ENCODE peak calls at places on chromosomes 12 and 14, in seven cellular contexts. One of them, this sample, is unnamed.

GRCh38 chr14:54343276-54344121 is 53.3 kb upstream of the CDKN3 start:
- DNase-seq in stomach: no peak
- DNase-seq in K562: no peak
- DNase-seq in transverse colon: no peak
- DNase-seq in HepG2: peak
- DNase-seq in upper lobe of left lung: no peak
- DNase-seq in suprapubic skin: no peak
- DNase-seq in this sample: no peak

GRCh38 chr12:42587564-42588307 is 1.8 kb downstream of the PRICKLE1 start:
- DNase-seq in stomach: no peak
- DNase-seq in HepG2: peak
- DNase-seq in transverse colon: no peak
- DNase-seq in K562: no peak
- DNase-seq in suprapubic skin: no peak
- DNase-seq in upper lobe of left lung: no peak
- DNase-seq in this sample: peak

GRCh38 chr12:52871291-52871961 is 22.6 kb upstream of the KRT78 start:
- DNase-seq in HepG2: no peak
- DNase-seq in transverse colon: peak
- DNase-seq in suprapubic skin: no peak
- DNase-seq in upper lobe of left lung: no peak
- DNase-seq in K562: no peak
- DNase-seq in stomach: peak
- DNase-seq in this sample: no peak

GRCh38 chr14:104367811-104368750 is 211.5 kb upstream of the C14orf180 start:
- DNase-seq in transverse colon: no peak
- DNase-seq in suprapubic skin: no peak
- DNase-seq in HepG2: no peak
- DNase-seq in stomach: no peak
- DNase-seq in upper lobe of left lung: peak
- DNase-seq in K562: no peak
- DNase-seq in this sample: no peak

GRCh38 chr12:123142948-123143752 is 7.7 kb downstream of the PITPNM2 start:
- DNase-seq in transverse colon: peak
- DNase-seq in stomach: no peak
- DNase-seq in upper lobe of left lung: no peak
- DNase-seq in HepG2: peak
- DNase-seq in suprapubic skin: peak
- DNase-seq in K562: peak
- DNase-seq in this sample: no peak

GRCh38 chr12:26680724-26681455 is 152.1 kb downstream of the ITPR2 start:
- DNase-seq in upper lobe of left lung: no peak
- DNase-seq in stomach: no peak
- DNase-seq in suprapubic skin: no peak
- DNase-seq in HepG2: peak
- DNase-seq in transverse colon: no peak
- DNase-seq in K562: no peak
- DNase-seq in this sample: no peak

GRCh38 chr14:75832621-75833297 is 149.0 kb downstream of the TGFB3 start:
- DNase-seq in upper lobe of left lung: peak
- DNase-seq in K562: peak
- DNase-seq in HepG2: no peak
- DNase-seq in suprapubic skin: no peak
- DNase-seq in transverse colon: no peak
- DNase-seq in stomach: peak
- DNase-seq in this sample: no peak

GRCh38 chr14:86865934-86866333 is 1127.0 kb downstream of the GALC start:
- DNase-seq in stomach: no peak
- DNase-seq in suprapubic skin: no peak
- DNase-seq in upper lobe of left lung: no peak
- DNase-seq in transverse colon: no peak
- DNase-seq in HepG2: no peak
- DNase-seq in K562: no peak
- DNase-seq in this sample: no peak

GRCh38 chr14:92407395-92407794 is 84.4 kb downstream of the SLC24A4 start:
- DNase-seq in suprapubic skin: no peak
- DNase-seq in K562: no peak
- DNase-seq in transverse colon: no peak
- DNase-seq in stomach: no peak
- DNase-seq in upper lobe of left lung: no peak
- DNase-seq in HepG2: no peak
- DNase-seq in this sample: no peak

GRCh38 chr14:68884031-68885030 is 91.5 kb upstream of the ZFP36L1 start:
- DNase-seq in HepG2: peak
- DNase-seq in K562: no peak
- DNase-seq in upper lobe of left lung: no peak
- DNase-seq in suprapubic skin: peak
- DNase-seq in stomach: no peak
- DNase-seq in transverse colon: peak
- DNase-seq in this sample: no peak

GRCh38 chr14:52917732-52918131 is 33.1 kb downstream of the FERMT2 start:
- DNase-seq in stomach: no peak
- DNase-seq in HepG2: no peak
- DNase-seq in upper lobe of left lung: no peak
- DNase-seq in suprapubic skin: no peak
- DNase-seq in K562: no peak
- DNase-seq in transverse colon: no peak
- DNase-seq in this sample: no peak

GRCh38 chr12:22588817-22589216 is 36.2 kb upstream of the ETNK1 start:
- DNase-seq in suprapubic skin: no peak
- DNase-seq in K562: no peak
- DNase-seq in upper lobe of left lung: no peak
- DNase-seq in stomach: no peak
- DNase-seq in transverse colon: peak
- DNase-seq in HepG2: peak
- DNase-seq in this sample: no peak

GRCh38 chr14:78335531-78335930 is 165.4 kb downstream of the NRXN3 start:
- DNase-seq in suprapubic skin: no peak
- DNase-seq in upper lobe of left lung: no peak
- DNase-seq in stomach: no peak
- DNase-seq in HepG2: no peak
- DNase-seq in transverse colon: no peak
- DNase-seq in K562: no peak
- DNase-seq in this sample: no peak

GRCh38 chr14:101109981-101110728 is 206.6 kb upstream of the RTL1 start:
- DNase-seq in HepG2: no peak
- DNase-seq in transverse colon: no peak
- DNase-seq in upper lobe of left lung: no peak
- DNase-seq in K562: no peak
- DNase-seq in suprapubic skin: peak
- DNase-seq in stomach: peak
- DNase-seq in this sample: peak

GRCh38 chr12:91326043-91327027 is 143.7 kb upstream of the DCN start:
- DNase-seq in suprapubic skin: no peak
- DNase-seq in HepG2: peak
- DNase-seq in upper lobe of left lung: no peak
- DNase-seq in transverse colon: peak
- DNase-seq in stomach: peak
- DNase-seq in K562: peak
- DNase-seq in this sample: no peak

GRCh38 chr12:89450922-89451321 is 73.7 kb downstream of the GALNT4 start:
- DNase-seq in transverse colon: no peak
- DNase-seq in stomach: no peak
- DNase-seq in K562: no peak
- DNase-seq in HepG2: peak
- DNase-seq in upper lobe of left lung: no peak
- DNase-seq in suprapubic skin: no peak
- DNase-seq in this sample: no peak

GRCh38 chr12:67482751-67483661 is 165.5 kb upstream of the DYRK2 start:
- DNase-seq in transverse colon: peak
- DNase-seq in upper lobe of left lung: no peak
- DNase-seq in K562: no peak
- DNase-seq in suprapubic skin: no peak
- DNase-seq in stomach: peak
- DNase-seq in HepG2: no peak
- DNase-seq in this sample: no peak

GRCh38 chr14:77988966-77989365 is 181.2 kb upstream of the NRXN3 start:
- DNase-seq in upper lobe of left lung: no peak
- DNase-seq in HepG2: peak
- DNase-seq in suprapubic skin: no peak
- DNase-seq in transverse colon: no peak
- DNase-seq in stomach: no peak
- DNase-seq in K562: peak
- DNase-seq in this sample: no peak

GRCh38 chr14:105894978-105895881 is 368.8 kb downstream of the TMEM121 start:
- DNase-seq in upper lobe of left lung: peak
- DNase-seq in transverse colon: no peak
- DNase-seq in K562: peak
- DNase-seq in suprapubic skin: peak
- DNase-seq in HepG2: no peak
- DNase-seq in stomach: no peak
- DNase-seq in this sample: no peak

GRCh38 chr14:30125322-30125944 is 197.8 kb upstream of the PRKD1 start:
- DNase-seq in suprapubic skin: no peak
- DNase-seq in HepG2: no peak
- DNase-seq in K562: no peak
- DNase-seq in stomach: no peak
- DNase-seq in upper lobe of left lung: no peak
- DNase-seq in transverse colon: no peak
- DNase-seq in this sample: no peak

GRCh38 chr14:99655521-99655920 is 10.6 kb downstream of the HHIPL1 start:
- DNase-seq in HepG2: no peak
- DNase-seq in suprapubic skin: no peak
- DNase-seq in stomach: no peak
- DNase-seq in upper lobe of left lung: no peak
- DNase-seq in K562: no peak
- DNase-seq in transverse colon: no peak
- DNase-seq in this sample: no peak

GRCh38 chr12:125512541-125513298 is 447.5 kb downstream of the AACS start:
- DNase-seq in transverse colon: no peak
- DNase-seq in stomach: no peak
- DNase-seq in HepG2: no peak
- DNase-seq in upper lobe of left lung: peak
- DNase-seq in suprapubic skin: no peak
- DNase-seq in K562: no peak
- DNase-seq in this sample: no peak

DNA sequence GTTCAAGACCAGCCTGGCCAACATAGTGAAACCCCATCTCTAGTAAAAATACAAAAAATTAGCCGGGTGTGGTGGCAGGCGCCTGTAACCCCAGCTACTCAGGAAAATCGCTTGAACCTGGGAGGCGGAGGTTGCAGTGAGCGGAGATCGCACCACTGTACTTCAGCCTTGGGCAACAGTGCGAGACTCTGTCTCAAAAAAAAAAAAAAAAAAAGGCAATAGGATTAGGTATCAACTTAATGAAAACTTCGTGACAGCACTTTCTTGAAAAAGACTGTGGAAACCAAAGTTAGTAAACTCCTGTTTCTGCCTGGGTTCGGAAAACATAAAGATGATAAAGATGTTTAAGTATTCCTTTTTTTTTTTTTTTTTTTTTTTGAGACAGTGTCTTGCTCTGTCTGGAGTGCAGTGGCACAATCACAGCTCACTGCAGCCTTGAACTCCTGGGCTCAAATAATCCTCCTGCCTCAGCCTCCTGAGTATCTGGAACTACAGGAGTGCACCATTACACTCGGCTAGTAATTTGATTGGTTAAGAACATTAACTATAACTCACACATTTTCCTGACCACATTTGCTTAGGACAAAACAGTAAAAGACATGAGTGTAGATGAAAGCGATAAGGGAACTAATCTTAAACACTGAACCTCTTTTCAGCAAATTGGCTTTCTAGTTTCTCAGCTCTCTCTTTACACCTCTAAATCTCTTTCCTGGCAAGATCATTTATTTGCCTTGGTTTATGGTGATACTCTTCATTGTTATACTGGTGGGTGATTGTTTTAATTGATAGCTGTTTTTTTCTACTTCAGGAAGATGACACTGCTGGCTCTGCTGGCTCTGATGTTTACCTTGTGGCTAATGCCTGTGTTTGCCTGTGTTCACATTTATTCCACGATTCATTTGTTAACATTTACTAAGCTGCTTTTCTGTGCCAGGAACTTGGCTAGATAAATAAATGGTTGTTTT is 15.8 kb downstream of the HIF1A start:
- DNase-seq in stomach: no peak
- DNase-seq in suprapubic skin: no peak
- DNase-seq in transverse colon: no peak
- DNase-seq in upper lobe of left lung: no peak
- DNase-seq in K562: peak
- DNase-seq in HepG2: peak
- DNase-seq in this sample: no peak
- TF ChIP-seq POLR2AphosphoS5 in stomach: no peak
- TF ChIP-seq POLR2AphosphoS5 in suprapubic skin: no peak
- TF ChIP-seq POLR2AphosphoS5 in transverse colon: no peak
- TF ChIP-seq POLR2AphosphoS5 in upper lobe of left lung: no peak
- TF ChIP-seq POLR2AphosphoS5 in K562: no peak
- TF ChIP-seq POLR2AphosphoS5 in HepG2: no peak
- TF ChIP-seq POLR2AphosphoS5 in this sample: no peak

GRCh38 chr14:20455355-20456300 is 602 bp downstream of the APEX1 start:
- DNase-seq in HepG2: no peak
- DNase-seq in stomach: peak
- DNase-seq in suprapubic skin: no peak
- DNase-seq in upper lobe of left lung: no peak
- DNase-seq in K562: peak
- DNase-seq in transverse colon: no peak
- DNase-seq in this sample: no peak
- TF ChIP-seq POLR2A in HepG2: peak
- TF ChIP-seq POLR2A in stomach: no peak
- TF ChIP-seq POLR2A in suprapubic skin: no peak
- TF ChIP-seq POLR2A in upper lobe of left lung: no peak
- TF ChIP-seq POLR2A in K562: peak
- TF ChIP-seq POLR2A in transverse colon: peak
- TF ChIP-seq POLR2A in this sample: no peak

DNA sequence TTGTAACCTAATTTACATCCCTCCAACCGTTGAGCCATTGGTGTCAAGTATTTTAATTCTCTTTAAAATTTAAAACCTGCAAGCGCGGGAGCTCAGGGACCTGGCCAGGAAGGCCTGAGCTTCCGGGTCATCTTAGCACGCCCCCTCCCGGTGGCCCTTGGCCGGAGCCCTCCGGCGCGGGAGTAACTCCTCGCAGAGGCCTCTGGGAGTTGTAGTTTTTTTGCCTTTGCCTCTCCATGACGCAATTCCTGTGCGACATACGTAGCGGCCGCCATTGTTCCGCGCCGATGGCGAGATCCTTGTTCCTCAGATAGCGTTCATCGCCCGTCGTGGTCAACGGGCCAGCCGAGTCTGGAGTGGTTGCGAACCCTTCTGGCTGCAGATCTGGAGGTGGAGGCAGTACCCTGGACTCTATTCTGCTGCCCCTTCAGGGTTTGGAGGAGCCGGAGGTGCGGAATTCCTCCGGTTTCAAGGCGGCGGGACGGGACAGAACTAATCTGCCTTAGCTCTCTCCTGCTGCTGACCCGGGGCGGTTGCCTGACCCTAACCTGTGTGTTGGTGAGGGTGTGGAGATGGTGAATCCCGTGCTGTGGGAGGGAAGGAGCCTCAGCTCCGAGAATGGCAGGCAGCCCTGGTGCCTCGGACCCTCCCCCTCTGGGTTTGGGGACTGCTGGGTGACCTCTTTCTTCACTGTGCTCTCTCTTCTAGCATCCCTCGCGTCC is at the start of gene ZNF268:
- DNase-seq in HepG2: peak
- DNase-seq in stomach: peak
- DNase-seq in upper lobe of left lung: peak
- DNase-seq in K562: peak
- DNase-seq in transverse colon: peak
- DNase-seq in suprapubic skin: peak
- DNase-seq in this sample: peak
- TF ChIP-seq EP300 in HepG2: peak
- TF ChIP-seq EP300 in stomach: no peak
- TF ChIP-seq EP300 in upper lobe of left lung: no peak
- TF ChIP-seq EP300 in K562: peak
- TF ChIP-seq EP300 in transverse colon: no peak
- TF ChIP-seq EP300 in suprapubic skin: no peak
- TF ChIP-seq EP300 in this sample: no peak

GRCh38 chr12:122001379-122002209 is 20.1 kb upstream of the BCL7A start:
- DNase-seq in upper lobe of left lung: no peak
- DNase-seq in K562: no peak
- DNase-seq in HepG2: no peak
- DNase-seq in stomach: no peak
- DNase-seq in transverse colon: no peak
- DNase-seq in suprapubic skin: no peak
- DNase-seq in this sample: no peak
- TF ChIP-seq POLR2AphosphoS5 in upper lobe of left lung: no peak
- TF ChIP-seq POLR2AphosphoS5 in K562: no peak
- TF ChIP-seq POLR2AphosphoS5 in HepG2: no peak
- TF ChIP-seq POLR2AphosphoS5 in stomach: no peak
- TF ChIP-seq POLR2AphosphoS5 in transverse colon: no peak
- TF ChIP-seq POLR2AphosphoS5 in suprapubic skin: no peak
- TF ChIP-seq POLR2AphosphoS5 in this sample: no peak